ENCODE peak calls at places on chromosomes 7 and 10, in five cellular contexts. U, R, H, G and Q are unnamed samples.

GRCh38 chr10:59904431-59905065 is 1.8 kb downstream of the CCDC6 start:
- DNase-seq in U (no peak), R (no peak), H (no peak), G (no peak), Q (no peak)

GRCh38 chr10:92826061-92826460 is 22.3 kb upstream of the EXOC6 start:
- DNase-seq in U (no peak), R (no peak), H (no peak), G (no peak), Q (no peak)

GRCh38 chr10:89122431-89123066 is 84.6 kb downstream of the CH25H start:
- DNase-seq in U (no peak), R (peak; percentile 54), H (no peak), G (no peak), Q (no peak)

GRCh38 chr7:47581442-47581820 is 480 bp downstream of the TNS3 start:
- DNase-seq in U (peak; percentile 31), R (peak; percentile 18), H (peak; percentile 59), G (no peak), Q (no peak)

GRCh38 chr7:16431646-16432424 is 10.5 kb upstream of the CRPPA start:
- DNase-seq in U (peak; percentile 12), R (peak; percentile 51), H (peak; percentile 34), G (no peak), Q (no peak)

GRCh38 chr10:12535656-12536055 is 186.3 kb downstream of the CAMK1D start:
- DNase-seq in U (no peak), R (no peak), H (no peak), G (peak; percentile 32), Q (no peak)

GRCh38 chr7:135283959-135284638 is 50.5 kb downstream of the STRA8 start:
- DNase-seq in U (no peak), R (no peak), H (no peak), G (no peak), Q (no peak)

GRCh38 chr7:47227762-47228177 is 354.1 kb downstream of the TNS3 start:
- DNase-seq in U (no peak), R (peak; percentile 68), H (peak; percentile 28), G (peak; percentile 78), Q (no peak)

GRCh38 chr10:51489009-51489408 is 210.4 kb downstream of the CSTF2T start:
- DNase-seq in U (no peak), R (no peak), H (no peak), G (no peak), Q (no peak)

GRCh38 chr10:93309062-93309461 is 173.1 kb downstream of the MYOF start:
- DNase-seq in U (no peak), R (peak; percentile 73), H (peak; percentile 54), G (peak; percentile 40), Q (no peak)

GRCh38 chr10:73758704-73759511 is 14.7 kb downstream of the SEC24C start:
- DNase-seq in U (no peak), R (no peak), H (no peak), G (no peak), Q (no peak)

GRCh38 chr10:131567279-131568162 is 256.0 kb upstream of the TCERG1L start:
- DNase-seq in U (no peak), R (no peak), H (no peak), G (no peak), Q (peak; percentile 10)

GRCh38 chr7:37081436-37081835 is 357.1 kb upstream of the AOAH start:
- DNase-seq in U (no peak), R (peak; percentile 2), H (no peak), G (no peak), Q (no peak)

GRCh38 chr10:10902951-10903350 is 114.7 kb upstream of the CELF2 start:
- DNase-seq in U (no peak), R (no peak), H (no peak), G (no peak), Q (no peak)

GRCh38 chr10:10897400-10897799 is 120.3 kb upstream of the CELF2 start:
- DNase-seq in U (no peak), R (peak; percentile 23), H (no peak), G (no peak), Q (no peak)

GRCh38 chr10:10903620-10904019 is 114.1 kb upstream of the CELF2 start:
- DNase-seq in U (no peak), R (no peak), H (no peak), G (no peak), Q (no peak)

GRCh38 chr10:10901906-10902305 is 115.8 kb upstream of the CELF2 start:
- DNase-seq in U (no peak), R (no peak), H (no peak), G (no peak), Q (no peak)
- TF ChIP-seq CTCF in U (no peak), R (no peak), H (no peak), G (no peak), Q (no peak)

GRCh38 chr7:69228212-69228811 is 370.0 kb upstream of the AUTS2 start:
- DNase-seq in U (no peak), R (no peak), H (no peak), G (no peak), Q (no peak)
- TF ChIP-seq CTCF in U (no peak), R (no peak), H (no peak), G (no peak), Q (no peak)

DNA sequence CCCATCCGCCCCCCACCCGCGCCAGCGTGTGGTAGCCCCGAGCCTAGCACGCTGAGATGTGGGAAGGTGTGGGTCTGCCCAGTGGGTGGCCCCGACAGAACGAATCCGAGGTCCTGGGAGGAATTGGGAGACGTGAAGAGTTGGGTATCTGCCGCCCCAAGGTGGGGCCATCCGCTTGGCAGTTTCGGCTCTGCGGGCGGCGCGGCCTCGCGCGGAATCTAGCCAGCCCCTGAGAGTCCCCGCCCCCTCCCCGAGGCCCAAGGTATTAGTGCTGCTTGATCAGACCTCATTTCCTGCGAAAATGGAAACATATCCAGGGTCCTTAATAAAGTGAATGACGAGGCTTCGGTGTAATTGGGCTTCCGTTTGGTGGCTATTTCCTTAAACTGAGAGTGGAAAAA is 13.1 kb downstream of the LBX1 start:
- DNase-seq in U (no peak), R (no peak), H (peak; percentile 26), G (no peak), Q (no peak)
- TF ChIP-seq CTCF in U (no peak), R (no peak), H (no peak), G (no peak), Q (no peak)

DNA sequence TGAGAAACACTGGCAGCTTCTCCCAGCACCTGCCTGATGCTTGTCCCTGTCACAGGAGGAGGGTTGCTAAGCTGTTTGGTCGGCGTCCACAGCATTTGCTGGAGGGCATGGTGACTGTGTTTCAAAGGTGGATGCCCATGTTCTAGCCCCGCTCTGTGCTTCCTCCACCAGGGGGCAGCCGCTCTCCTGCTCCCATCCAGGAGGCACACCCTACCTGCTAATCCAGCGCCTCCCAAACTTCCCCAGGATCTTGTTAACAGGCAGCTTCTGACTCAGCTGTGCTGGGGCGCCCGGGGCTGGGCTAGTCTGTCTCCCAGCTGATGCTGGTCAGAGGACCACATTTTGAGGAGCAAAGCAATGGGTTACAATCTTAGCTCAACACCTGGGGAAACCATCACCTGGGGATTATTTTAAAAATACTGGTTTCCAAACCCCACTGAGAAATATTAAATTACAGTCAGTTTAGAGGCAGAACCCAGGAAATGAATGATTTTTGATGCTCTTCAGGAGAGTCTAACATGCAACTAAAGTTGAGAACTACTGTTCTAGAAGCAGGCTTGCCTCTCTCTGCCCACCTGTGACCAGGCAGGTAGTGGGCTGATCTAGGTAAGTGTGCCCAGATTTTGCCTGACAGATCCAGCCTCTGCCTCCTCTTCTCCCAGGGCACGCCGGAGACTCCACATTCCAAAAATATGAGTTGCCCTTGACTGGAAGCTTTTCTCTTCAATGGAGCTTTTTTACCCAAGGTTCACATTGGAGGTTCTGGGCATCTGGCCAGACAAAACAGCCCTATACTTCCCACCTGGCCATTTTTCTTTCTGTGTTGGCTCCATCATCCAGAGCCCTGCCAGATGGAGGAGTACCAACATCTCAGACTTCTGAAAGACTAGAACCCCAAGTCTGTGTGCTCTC is 92.7 kb upstream of the GPR26 start:
- DNase-seq in U (peak; percentile 49), R (peak; percentile 7), H (peak; percentile 51), G (peak; percentile 6), Q (no peak)
- TF ChIP-seq CTCF in U (peak; percentile 71), R (peak; percentile 27), H (peak; percentile 19), G (peak; percentile 45), Q (no peak)

GRCh38 chr7:50272808-50273207 is 31.7 kb upstream of the IKZF1 start:
- DNase-seq in U (no peak), R (no peak), H (no peak), G (no peak), Q (no peak)

GRCh38 chr7:50274361-50274760 is 30.2 kb upstream of the IKZF1 start:
- DNase-seq in U (no peak), R (no peak), H (no peak), G (no peak), Q (no peak)

GRCh38 chr7:50273301-50273700 is 31.2 kb upstream of the IKZF1 start:
- DNase-seq in U (no peak), R (no peak), H (no peak), G (no peak), Q (no peak)

GRCh38 chr7:50275430-50275829 is 29.1 kb upstream of the IKZF1 start:
- DNase-seq in U (no peak), R (no peak), H (no peak), G (no peak), Q (no peak)

DNA sequence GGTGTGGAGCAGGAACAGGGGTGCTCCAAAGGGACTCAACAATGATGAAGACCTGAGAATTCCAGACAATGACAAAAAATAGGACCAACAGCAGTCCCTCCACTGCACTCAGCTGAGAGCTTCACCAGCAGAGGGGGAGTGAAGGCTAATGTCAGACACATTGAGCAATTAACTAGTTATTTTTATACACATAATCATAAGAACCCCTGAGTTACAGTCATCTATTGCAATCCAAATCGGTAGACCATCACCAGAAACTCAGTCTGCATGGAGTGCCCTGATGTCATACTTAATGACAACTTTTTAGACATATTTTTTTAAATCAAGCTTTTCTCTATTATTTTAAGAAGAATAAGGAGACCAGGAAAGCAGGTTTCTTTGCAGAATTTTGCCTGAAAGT is 30.6 kb upstream of the IKZF1 start:
- DNase-seq in U (no peak), R (no peak), H (no peak), G (no peak), Q (no peak)
- TF ChIP-seq CTCF in U (no peak), R (no peak), H (no peak), G (no peak), Q (no peak)

GRCh38 chr10:14547826-14548225 is 217.1 kb upstream of the FRMD4A start:
- DNase-seq in U (no peak), R (no peak), H (no peak), G (no peak), Q (no peak)
- TF ChIP-seq CTCF in U (peak; percentile 34), R (no peak), H (peak; percentile 27), G (peak; percentile 53), Q (peak; percentile 7)

GRCh38 chr10:103610921-103611511 is 117.5 kb downstream of the NEURL1 start:
- DNase-seq in U (no peak), R (no peak), H (peak; percentile 65), G (no peak), Q (no peak)
- TF ChIP-seq CTCF in U (no peak), R (no peak), H (no peak), G (no peak), Q (no peak)